ENCODE peak calls at places on chromosomes 11 and 22, in four cellular contexts. G is right cardiac atrium, A is GM23338, U is hepatocyte. S is an unnamed sample.
A peak's percentile ranks its signal among the peaks of the same experiment; 100 is the strongest.

GRCh38 chr22:30290318-30290678 is 993 bp upstream of the CASTOR1 start:
- DNase-seq in A (no peak), G (no peak), U (no peak), S (no peak)

GRCh38 chr22:35634015-35634414 is 14.2 kb upstream of the APOL6 start:
- DNase-seq in U (no peak), G (no peak), A (no peak), S (no peak)

GRCh38 chr11:113957016-113957415 is 17.9 kb upstream of the HTR3A start:
- DNase-seq in A (no peak), U (no peak), G (no peak), S (no peak)

GRCh38 chr11:6438979-6439571 is 1.7 kb downstream of the HPX start:
- DNase-seq in A (peak; percentile 84), G (no peak), U (peak; percentile 77), S (peak; percentile 62)

GRCh38 chr11:96794152-96794551 is 404.3 kb downstream of the JRKL start:
- DNase-seq in U (no peak), G (no peak), A (peak; percentile 56), S (no peak)

GRCh38 chr11:115244758-115245157 is 259.5 kb downstream of the CADM1 start:
- DNase-seq in A (no peak), G (peak; percentile 45), U (no peak), S (no peak)

GRCh38 chr11:46489668-46490560 is 98.3 kb upstream of the CHRM4 start:
- DNase-seq in G (no peak), U (peak; percentile 64), A (peak; percentile 85), S (peak; percentile 19)

GRCh38 chr22:19892249-19892879 is 37.7 kb upstream of the GNB1L start:
- DNase-seq in A (no peak), U (peak; percentile 43), G (peak; percentile 52), S (no peak)

GRCh38 chr22:24989135-24989534 is 36.6 kb downstream of the KIAA1671 start:
- DNase-seq in G (no peak), A (no peak), U (no peak), S (no peak)

GRCh38 chr11:93843906-93844305 is 6.5 kb downstream of the VSTM5 start:
- DNase-seq in U (no peak), A (no peak), G (no peak), S (no peak)

GRCh38 chr11:72225411-72225951 is 914 bp downstream of the INPPL1 start:
- DNase-seq in A (peak; percentile 27), U (peak; percentile 13), G (peak; percentile 50), S (no peak)
- H3K4me3 ChIP-seq in A (peak overlapping the region; percentile 97), U (peak overlapping the region; percentile 88), G (peak overlapping the region; percentile 85), S (peak overlapping the region; percentile 88)

DNA sequence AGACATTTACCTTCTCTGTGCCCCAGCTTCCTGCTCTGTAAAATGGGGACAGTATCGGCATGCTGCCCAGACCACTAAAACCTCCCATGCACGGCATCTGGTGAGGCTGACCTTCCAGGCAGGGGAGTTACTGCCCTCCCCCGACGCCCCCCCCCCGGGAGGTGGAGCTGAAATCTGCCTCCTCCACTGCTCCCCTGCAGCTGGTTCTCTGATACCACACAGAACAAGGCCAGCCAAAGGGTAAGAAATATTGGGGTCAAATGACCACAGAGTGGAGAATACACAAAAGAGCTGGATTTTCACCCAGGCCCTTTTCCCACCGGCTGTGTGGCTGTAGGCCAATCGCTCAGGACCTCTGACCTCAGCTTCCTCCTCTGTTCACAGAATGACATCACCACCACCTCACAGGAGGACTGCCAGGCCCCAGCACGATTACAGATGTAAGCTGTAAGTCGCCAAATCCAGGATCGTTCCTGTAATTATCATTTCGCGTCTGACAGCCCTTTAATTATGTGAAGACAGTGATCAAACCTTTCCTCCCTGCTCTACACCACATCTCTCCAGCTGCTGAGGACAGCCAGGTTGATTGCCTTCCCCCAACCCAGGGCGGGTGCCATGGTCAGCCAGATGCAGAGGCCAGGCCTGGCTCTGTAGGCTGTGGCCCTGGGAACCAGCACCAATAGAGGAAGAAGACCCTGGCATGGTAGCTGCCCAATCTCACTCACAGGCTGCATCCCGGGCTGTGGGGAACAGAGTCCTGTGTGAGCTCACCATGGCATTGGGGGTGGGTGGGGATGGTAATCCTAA is 35.7 kb upstream of the KLHL35 start:
- DNase-seq in U (no peak), G (peak; percentile 87), A (no peak), S (peak; percentile 19)
- H3K4me1 ChIP-seq in U (peaks cover 4% of the 10 kb centered on the region), G (peaks cover 7% of the 10 kb centered on the region), A (no peaks in the 10 kb centered on the region), S (no peaks in the 10 kb centered on the region)

DNA sequence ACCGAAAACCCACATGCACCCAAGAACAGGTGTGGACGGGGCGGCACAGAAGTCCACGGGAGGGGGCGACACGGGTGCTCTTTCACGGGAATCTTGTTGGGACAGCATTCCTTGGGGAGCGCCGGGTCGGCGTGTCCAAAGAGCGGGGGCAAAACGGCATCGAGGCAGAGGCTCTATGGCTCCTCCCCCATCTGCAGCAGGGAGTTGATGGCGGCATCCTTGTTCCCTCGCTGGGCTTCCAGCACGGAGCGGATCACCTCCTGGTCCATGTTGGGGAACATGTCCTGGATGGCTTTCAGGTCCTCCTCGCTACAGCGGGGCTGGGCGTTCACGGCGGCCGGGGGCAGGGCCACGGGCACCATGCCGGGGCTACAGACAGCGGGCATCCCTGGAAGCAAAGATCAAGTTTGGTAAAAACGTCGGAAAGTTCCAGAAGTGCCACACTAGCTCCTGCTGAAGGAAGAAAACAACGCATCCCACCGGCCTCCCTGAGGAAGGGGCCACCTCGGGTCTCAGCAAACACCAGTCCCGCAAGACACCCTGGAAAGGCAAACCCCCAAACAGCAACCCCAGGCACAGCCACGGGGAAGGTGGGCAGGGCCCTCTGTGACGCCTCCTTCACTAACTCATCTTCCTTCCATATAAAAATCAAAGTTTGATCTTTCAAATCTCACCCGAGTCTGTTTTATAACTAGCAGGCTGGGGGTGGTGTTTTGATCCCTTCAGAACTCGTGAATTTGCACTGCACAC is 32.4 kb downstream of the TOLLIP start:
- DNase-seq in A (no peak), U (no peak), G (peak; percentile 54), S (no peak)
- H3K27ac ChIP-seq in A (no peak overlapping the region), U (no peak overlapping the region), G (no peak overlapping the region), S (no peak overlapping the region)

GRCh38 chr11:118911113-118911879 is 14.4 kb downstream of the BCL9L start:
- DNase-seq in G (peak; percentile 70), U (peak; percentile 88), A (peak; percentile 62), S (peak; percentile 58)

GRCh38 chr11:118910309-118911112 is 15.2 kb downstream of the BCL9L start:
- DNase-seq in G (peak; percentile 93), U (peak; percentile 93), A (peak; percentile 92), S (peak; percentile 67)

GRCh38 chr11:118908931-118909618 is 16.7 kb downstream of the BCL9L start:
- DNase-seq in G (peak; percentile 93), A (peak; percentile 80), U (peak; percentile 95), S (peak; percentile 71)

GRCh38 chr11:118908264-118908663 is 17.5 kb downstream of the BCL9L start:
- DNase-seq in U (no peak), A (no peak), G (peak; percentile 58), S (no peak)

DNA sequence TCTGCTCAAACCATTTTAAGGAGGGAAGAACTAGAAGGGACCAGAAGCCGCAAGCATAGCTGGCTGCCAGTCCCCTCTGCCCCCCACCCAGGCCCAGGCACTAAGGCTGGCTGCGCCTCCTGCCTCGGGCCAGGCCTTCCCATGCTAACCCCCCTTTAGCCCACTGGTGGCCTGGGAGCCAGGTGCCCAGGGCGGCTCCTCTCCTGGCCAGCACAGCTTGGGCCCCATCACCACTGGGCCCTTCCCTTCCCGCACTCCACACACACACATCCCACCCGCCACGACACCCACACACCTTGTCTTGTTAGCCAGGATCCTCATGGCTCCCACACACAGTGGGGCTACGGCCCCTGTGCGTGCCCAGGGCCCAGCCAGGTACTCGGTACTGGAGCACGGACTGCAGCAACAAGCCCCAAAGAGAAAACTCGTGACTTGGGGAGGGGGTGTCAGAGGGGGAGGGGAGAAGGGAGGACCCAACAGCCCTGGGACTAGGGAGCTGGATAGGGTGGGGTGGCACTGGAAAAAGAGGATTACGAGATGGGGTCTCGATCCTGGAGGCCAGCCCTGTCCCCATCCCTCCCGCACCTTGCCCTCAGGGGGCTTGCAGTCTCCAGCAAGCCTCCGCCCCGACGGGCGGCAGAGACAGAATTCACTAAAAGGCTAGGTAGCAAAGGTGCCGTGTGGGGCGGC is 16.0 kb downstream of the BCL9L start:
- DNase-seq in A (peak; percentile 35), U (no peak), G (no peak), S (no peak)
- H3K4me3 ChIP-seq in A (peak overlapping the region; percentile 55), U (peak overlapping the region; percentile 27), G (no peak overlapping the region), S (peak overlapping the region; percentile 21)

DNA sequence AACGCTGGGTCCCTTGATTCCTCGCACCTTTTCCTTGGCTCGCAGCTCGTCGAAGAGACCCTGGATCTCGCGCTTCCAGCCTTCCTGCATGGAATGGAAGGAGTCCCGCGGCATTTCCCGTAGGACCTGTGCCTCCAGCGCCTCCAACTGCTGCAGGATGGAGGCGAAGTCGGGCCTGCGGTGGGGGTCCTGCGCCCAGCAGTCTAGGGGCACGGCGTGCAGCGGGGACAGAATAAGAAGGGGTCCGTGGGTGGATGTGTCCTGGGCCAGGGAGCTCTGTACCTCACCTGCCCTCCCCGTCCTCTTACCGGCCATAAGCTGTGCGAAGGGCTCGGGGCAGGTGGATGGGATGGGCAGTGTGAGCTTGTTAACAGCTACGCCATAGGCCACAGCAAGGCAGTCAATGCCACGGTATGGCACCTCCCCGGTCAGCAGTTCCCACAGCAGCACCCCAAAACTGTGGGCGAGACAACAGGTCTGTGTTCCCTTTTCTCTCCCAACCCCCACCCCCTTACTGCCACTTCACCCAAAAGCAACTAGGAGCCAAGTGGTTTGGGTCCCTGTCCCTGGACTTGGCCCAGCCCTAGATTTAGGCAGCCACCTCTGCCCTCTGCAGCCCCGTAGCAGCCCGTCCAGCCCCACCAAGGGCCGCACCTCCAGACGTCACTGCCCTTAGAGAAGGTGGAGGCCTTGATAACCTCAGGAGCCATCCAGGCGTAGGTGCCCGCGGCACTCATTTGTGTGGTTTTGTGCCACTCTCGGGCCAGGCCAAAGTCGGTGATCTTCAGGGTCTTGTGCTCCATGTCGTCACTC is 6.2 kb downstream of the MAP3K11 start:
- DNase-seq in U (no peak), G (no peak), A (no peak), S (no peak)
- H3K4me1 ChIP-seq in U (peaks cover 25% of the 10 kb centered on the region), G (peaks cover 11% of the 10 kb centered on the region), A (peaks cover 21% of the 10 kb centered on the region), S (peaks cover 39% of the 10 kb centered on the region)

DNA sequence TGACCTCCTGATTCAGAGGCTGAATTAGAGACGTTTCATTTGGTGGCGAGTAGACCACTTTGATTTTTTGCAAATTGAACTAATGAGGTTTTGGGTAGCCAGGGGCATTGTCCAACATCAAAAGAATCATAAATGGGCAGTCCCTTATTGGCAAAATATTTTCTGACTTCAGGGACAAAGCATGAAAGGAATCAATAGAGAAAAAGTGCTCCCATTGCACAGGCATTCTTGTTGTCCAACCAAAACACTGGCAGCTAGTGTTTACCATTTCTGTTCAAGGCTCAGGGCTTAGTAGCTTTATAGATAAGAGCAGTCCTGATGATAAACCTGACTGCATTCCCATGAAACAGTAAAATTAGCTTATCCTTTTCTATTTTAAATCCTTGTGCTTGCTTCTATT is 6.4 kb upstream of the CARD16 start:
- DNase-seq in G (no peak), A (no peak), U (no peak), S (no peak)
- H3K27ac ChIP-seq in G (no peak overlapping the region), A (no peak overlapping the region), U (no peak overlapping the region), S (no peak overlapping the region)

DNA sequence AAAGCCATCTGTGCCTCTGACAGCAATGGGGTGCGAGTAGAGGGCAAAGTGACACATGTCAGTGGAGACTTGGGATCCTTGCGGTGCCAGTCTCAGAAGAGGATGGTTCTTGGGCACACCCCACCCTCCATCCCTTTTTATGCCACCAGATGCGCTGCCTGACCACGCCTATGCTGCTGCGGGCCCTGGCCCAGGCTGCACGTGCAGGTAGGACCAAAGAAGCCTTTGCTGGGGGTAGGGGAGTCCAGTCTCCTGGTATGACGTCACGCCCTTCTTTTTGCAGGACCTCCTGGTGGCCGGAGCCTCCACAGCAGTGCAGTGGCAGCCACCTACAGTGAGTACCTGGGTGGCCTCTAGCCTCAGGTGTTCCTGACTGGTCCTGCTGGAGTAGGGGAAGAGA is 1.5 kb downstream of the NDUFS8 start:
- DNase-seq in A (no peak), G (peak; percentile 42), U (no peak), S (no peak)
- H3K4me3 ChIP-seq in A (peak overlapping the region; percentile 71), G (no peak overlapping the region), U (no peak overlapping the region), S (no peak overlapping the region)

GRCh38 chr22:38694049-38694448 is 6.7 kb downstream of the JOSD1 start:
- DNase-seq in A (no peak), U (peak; percentile 80), G (no peak), S (peak; percentile 72)
- H3K4me1 ChIP-seq in A (peaks cover 15% of the 10 kb centered on the region), U (peaks cover 45% of the 10 kb centered on the region), G (peaks cover 6% of the 10 kb centered on the region), S (peaks cover 39% of the 10 kb centered on the region)